ENCODE peak calls at places on chromosomes 13 and 19, in five cellular contexts. U is effector memory CD4-positive, alpha-beta T cell; C is SJSA1; P is lower lobe of right lung; Q is brain microvascular endothelial cell. L is an unnamed sample.

GRCh38 chr19:19606021-19606420 is 12.5 kb downstream of the PBX4 start:
- DNase-seq in U (peak), C (no peak), P (no peak), Q (no peak), L (no peak)

GRCh38 chr13:112818698-112819045 is 128.8 kb downstream of the ATP11A start:
- DNase-seq in U (no peak), C (no peak), P (no peak), Q (no peak), L (no peak)

GRCh38 chr13:63088226-63088625 is 1672.6 kb upstream of the PCDH20 start:
- DNase-seq in U (no peak), C (no peak), P (no peak), Q (peak), L (no peak)

GRCh38 chr13:106109391-106109791 is 426.1 kb downstream of the EFNB2 start:
- DNase-seq in U (no peak), C (peak), P (no peak), Q (peak), L (no peak)

GRCh38 chr13:30191491-30192100 is 115.8 kb downstream of the KATNAL1 start:
- DNase-seq in U (no peak), C (peak), P (no peak), Q (no peak), L (no peak)

GRCh38 chr19:38206928-38207327 is 17.1 kb downstream of the DPF1 start:
- DNase-seq in U (no peak), C (no peak), P (no peak), Q (no peak), L (no peak)

GRCh38 chr13:114174529-114174941 is 4.5 kb upstream of the CFAP97D2 start:
- DNase-seq in U (no peak), C (no peak), P (no peak), Q (peak), L (no peak)

GRCh38 chr19:30448386-30449130 is 76.4 kb downstream of the ZNF536 start:
- DNase-seq in U (no peak), C (peak), P (no peak), Q (no peak), L (no peak)

GRCh38 chr13:81171065-81171647 is 830.2 kb upstream of the SPRY2 start:
- DNase-seq in U (no peak), C (no peak), P (no peak), Q (no peak), L (no peak)

GRCh38 chr13:81017525-81018152 is 676.7 kb upstream of the SPRY2 start:
- DNase-seq in U (no peak), C (peak), P (no peak), Q (no peak), L (no peak)

GRCh38 chr19:51724543-51724942 is 752 bp upstream of the HAS1 start:
- DNase-seq in U (no peak), C (no peak), P (no peak), Q (no peak), L (no peak)

GRCh38 chr19:3780786-3781304 is 5.3 kb downstream of the MATK start:
- DNase-seq in U (no peak), C (no peak), P (no peak), Q (no peak), L (no peak)

GRCh38 chr13:50208826-50209335 is 193.6 kb downstream of the KCNRG start:
- DNase-seq in U (no peak), C (peak), P (peak), Q (peak), L (no peak)

GRCh38 chr19:10450853-10451609 is 30.7 kb downstream of the PDE4A start:
- DNase-seq in U (no peak), C (no peak), P (no peak), Q (no peak), L (no peak)

GRCh38 chr19:55250262-55251036 is 8.4 kb downstream of the PPP6R1 start:
- DNase-seq in U (no peak), C (no peak), P (no peak), Q (no peak), L (no peak)

GRCh38 chr13:109606404-109607028 is 179.9 kb downstream of the IRS2 start:
- DNase-seq in U (no peak), C (no peak), P (no peak), Q (no peak), L (no peak)

GRCh38 chr19:10420444-10421239 is at the start of gene PDE4A:
- DNase-seq in U (no peak), C (peak), P (no peak), Q (no peak), L (no peak)

GRCh38 chr19:5154129-5154798 is 185.4 kb downstream of the KDM4B start:
- DNase-seq in U (no peak), C (no peak), P (no peak), Q (no peak), L (no peak)

GRCh38 chr19:16566161-16566560 is 6.1 kb downstream of the SLC35E1 start:
- DNase-seq in U (peak), C (no peak), P (peak), Q (no peak), L (no peak)

GRCh38 chr13:30019648-30020626 is 169.5 kb upstream of the UBL3 start:
- DNase-seq in U (no peak), C (no peak), P (no peak), Q (no peak), L (no peak)

GRCh38 chr19:13639342-13639929 is 124.9 kb upstream of the MRI1 start:
- DNase-seq in U (no peak), C (no peak), P (no peak), Q (no peak), L (no peak)

GRCh38 chr13:50353651-50354415 is 338.6 kb downstream of the KCNRG start:
- DNase-seq in U (no peak), C (no peak), P (no peak), Q (peak), L (no peak)

GRCh38 chr13:78020861-78021260 is 102.2 kb upstream of the EDNRB start:
- DNase-seq in U (no peak), C (no peak), P (no peak), Q (no peak), L (no peak)

GRCh38 chr19:6213696-6214585 is 65.8 kb downstream of the MLLT1 start:
- DNase-seq in U (no peak), C (no peak), P (peak), Q (no peak), L (peak)

GRCh38 chr13:24264976-24265375 is 44.4 kb upstream of the C1QTNF9 start:
- DNase-seq in U (peak), C (no peak), P (peak), Q (no peak), L (no peak)

GRCh38 chr19:373391-374182 is 29.0 kb upstream of the MIER2 start:
- DNase-seq in U (no peak), C (no peak), P (no peak), Q (no peak), L (no peak)

GRCh38 chr13:99352351-99353271 is 45.4 kb upstream of the GPR183 start:
- DNase-seq in U (no peak), C (no peak), P (no peak), Q (no peak), L (no peak)

GRCh38 chr13:73603646-73604045 is 530.6 kb downstream of the KLF12 start:
- DNase-seq in U (no peak), C (no peak), P (no peak), Q (no peak), L (no peak)

GRCh38 chr13:27339299-27339698 is 68.7 kb downstream of the RASL11A start:
- DNase-seq in U (no peak), C (no peak), P (no peak), Q (peak), L (no peak)

GRCh38 chr19:1154731-1155351 is 19.2 kb downstream of the SBNO2 start:
- DNase-seq in U (no peak), C (no peak), P (peak), Q (peak), L (no peak)

GRCh38 chr19:44204772-44205171 is 7.6 kb upstream of the ZNF227 start:
- DNase-seq in U (no peak), C (no peak), P (no peak), Q (no peak), L (no peak)

GRCh38 chr13:114134111-114134943 is 1.9 kb upstream of the RASA3 start:
- DNase-seq in U (peak), C (no peak), P (peak), Q (no peak), L (no peak)

GRCh38 chr13:35478384-35479222 is 2.1 kb upstream of the MAB21L1 start:
- DNase-seq in U (no peak), C (no peak), P (no peak), Q (no peak), L (no peak)
- H3K4me3 ChIP-seq in U (no peak), C (no peak), P (no peak), Q (no peak), L (no peak)

GRCh38 chr19:18231775-18232174 is 5.5 kb upstream of the PDE4C start:
- DNase-seq in U (no peak), C (no peak), P (no peak), Q (no peak), L (no peak)

GRCh38 chr19:18229474-18229873 is 3.2 kb upstream of the PDE4C start:
- DNase-seq in U (no peak), C (no peak), P (no peak), Q (no peak), L (no peak)

GRCh38 chr19:18229915-18230314 is 3.7 kb upstream of the PDE4C start:
- DNase-seq in U (no peak), C (no peak), P (no peak), Q (no peak), L (no peak)

GRCh38 chr19:18232540-18233223 is 6.4 kb upstream of the PDE4C start:
- DNase-seq in U (no peak), C (no peak), P (no peak), Q (no peak), L (no peak)

DNA sequence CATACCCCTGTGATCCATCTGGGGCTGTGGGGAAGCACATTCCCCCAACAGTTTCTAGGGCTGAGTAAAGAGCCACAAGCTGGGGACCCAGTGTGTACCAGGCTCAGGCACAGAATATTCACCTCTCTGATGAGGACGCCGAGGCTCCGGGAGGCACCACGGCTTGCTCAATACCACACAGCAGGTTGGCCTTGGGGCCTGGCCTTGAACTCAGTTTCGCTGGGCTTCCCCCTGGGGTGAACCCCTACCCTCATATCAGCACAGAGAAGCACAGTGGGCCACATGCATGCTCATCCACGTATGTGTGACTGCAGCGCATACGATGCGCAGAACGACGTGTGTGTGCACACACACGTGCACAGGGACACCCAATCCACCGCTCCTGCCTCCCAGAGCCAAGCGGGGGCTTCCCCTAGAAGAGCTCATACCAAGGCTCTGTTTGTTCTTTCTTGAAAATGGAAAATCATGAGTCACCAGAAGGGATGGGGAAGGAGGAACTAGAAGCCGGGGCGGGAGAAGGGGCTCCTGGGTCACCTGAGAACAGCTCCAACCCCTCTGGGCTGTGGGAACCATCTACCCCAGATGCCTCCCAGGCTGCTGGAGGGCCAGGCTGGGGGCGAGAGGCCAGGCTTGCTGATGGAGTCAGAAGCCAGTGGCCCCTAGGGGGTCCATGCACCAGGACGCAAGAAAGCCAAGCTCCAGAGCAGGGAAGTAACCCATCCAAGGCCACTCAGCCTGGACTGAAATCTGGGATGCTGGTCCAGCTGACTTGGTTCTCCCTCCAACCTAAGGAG is 4.9 kb upstream of the PDE4C start:
- DNase-seq in U (no peak), C (no peak), P (no peak), Q (peak), L (no peak)
- H3K4me3 ChIP-seq in U (no peak), C (no peak), P (no peak), Q (no peak), L (no peak)

DNA sequence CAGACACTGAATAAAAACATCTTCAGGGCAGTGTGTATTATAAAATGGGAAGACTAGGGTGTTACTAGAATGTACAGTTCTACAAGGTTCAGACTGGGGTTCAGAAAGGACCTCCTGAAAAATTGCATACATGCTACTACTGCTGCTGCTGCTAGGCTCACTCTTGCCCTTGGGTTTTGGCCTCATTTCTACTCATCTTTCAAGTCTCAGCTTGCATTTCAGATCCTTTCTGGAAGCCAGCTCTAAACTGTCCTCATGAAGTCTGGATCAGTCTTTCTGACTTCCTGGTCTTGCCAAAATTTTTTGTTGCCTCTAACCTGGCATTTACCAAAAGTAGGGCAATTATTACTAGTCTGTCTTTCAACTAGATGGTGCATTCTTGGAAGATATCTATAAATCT is 393.3 kb downstream of the DIAPH3 start:
- DNase-seq in U (no peak), C (no peak), P (no peak), Q (no peak), L (no peak)
- H3K4me3 ChIP-seq in U (no peak), C (no peak), P (no peak), Q (no peak), L (no peak)

DNA sequence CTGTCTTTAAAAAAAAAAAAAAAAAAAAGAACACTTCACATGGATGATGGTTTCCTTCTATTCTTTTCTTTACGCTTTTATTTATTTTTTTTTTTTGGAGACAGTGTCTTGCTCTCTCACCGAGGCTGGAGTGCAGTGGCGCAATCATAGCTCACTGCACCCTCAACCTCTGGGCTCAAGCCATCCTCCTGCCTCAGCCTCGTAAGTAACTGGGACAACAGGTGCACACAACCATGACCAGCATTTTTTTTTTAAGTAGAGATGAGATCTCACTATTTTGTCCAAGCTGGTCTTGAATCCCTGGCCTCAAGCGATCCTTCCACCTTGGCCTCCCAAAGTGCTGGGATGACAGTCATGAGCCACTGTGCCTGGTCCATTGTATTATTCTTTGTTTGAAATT is 24.3 kb downstream of the ANKRD27 start:
- DNase-seq in U (no peak), C (no peak), P (no peak), Q (no peak), L (no peak)
- H3K4me3 ChIP-seq in U (no peak), C (no peak), P (no peak), Q (no peak), L (no peak)

GRCh38 chr19:50696065-50696425 is 23.6 kb downstream of the SHANK1 start:
- DNase-seq in U (no peak), C (no peak), P (no peak), Q (no peak), L (no peak)

GRCh38 chr19:50690439-50690838 is 29.2 kb downstream of the SHANK1 start:
- DNase-seq in U (no peak), C (no peak), P (no peak), Q (no peak), L (no peak)

GRCh38 chr19:50694815-50695145 is 24.8 kb downstream of the SHANK1 start:
- DNase-seq in U (no peak), C (no peak), P (no peak), Q (no peak), L (no peak)

GRCh38 chr19:50695251-50696064 is 24.1 kb downstream of the SHANK1 start:
- DNase-seq in U (no peak), C (no peak), P (no peak), Q (no peak), L (no peak)

DNA sequence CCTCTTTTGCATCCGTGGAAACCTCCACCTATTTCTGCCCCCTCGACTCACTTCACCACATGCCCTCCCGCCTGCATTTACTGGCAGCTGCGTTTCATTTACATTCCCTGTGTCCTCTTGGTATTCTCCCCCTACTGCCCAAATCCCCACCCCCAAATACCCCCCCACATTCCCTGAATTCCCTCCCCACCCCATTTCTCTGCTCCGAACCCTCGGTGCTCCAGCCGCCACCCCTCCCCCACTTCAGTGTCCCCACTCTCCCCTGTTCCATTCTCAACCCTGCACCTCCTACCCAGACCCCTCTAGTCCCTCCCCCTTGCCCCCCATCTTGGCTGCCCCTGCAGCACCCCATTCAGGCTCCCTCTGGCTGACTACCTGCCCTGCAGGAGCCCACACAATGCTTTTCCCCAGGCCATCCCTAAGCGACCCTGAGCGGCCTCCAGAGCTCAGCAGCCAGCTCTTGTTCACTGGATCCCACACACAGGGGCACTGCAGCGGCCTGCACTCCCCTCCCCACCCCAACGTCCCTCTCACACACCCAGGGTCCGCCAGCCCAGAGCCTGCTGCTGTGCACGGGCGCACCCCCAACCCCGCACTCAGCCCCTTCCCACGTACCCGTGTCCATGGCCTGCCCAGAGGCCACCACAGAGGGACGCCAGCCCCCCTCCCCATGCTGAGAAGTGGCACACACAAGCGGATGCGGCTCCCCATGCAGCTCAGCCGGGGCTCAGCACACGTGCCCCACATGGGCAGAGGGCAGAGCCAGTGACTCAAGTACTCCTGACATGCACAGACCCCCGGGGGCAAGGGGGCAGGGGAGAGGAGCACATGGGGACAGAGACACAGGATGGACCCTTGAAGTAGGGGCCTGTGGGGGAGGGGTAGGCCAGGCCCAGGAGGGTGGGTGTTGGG is 26.3 kb downstream of the SHANK1 start:
- DNase-seq in U (no peak), C (no peak), P (no peak), Q (no peak), L (no peak)
- H3K4me3 ChIP-seq in U (no peak), C (no peak), P (no peak), Q (no peak), L (no peak)

DNA sequence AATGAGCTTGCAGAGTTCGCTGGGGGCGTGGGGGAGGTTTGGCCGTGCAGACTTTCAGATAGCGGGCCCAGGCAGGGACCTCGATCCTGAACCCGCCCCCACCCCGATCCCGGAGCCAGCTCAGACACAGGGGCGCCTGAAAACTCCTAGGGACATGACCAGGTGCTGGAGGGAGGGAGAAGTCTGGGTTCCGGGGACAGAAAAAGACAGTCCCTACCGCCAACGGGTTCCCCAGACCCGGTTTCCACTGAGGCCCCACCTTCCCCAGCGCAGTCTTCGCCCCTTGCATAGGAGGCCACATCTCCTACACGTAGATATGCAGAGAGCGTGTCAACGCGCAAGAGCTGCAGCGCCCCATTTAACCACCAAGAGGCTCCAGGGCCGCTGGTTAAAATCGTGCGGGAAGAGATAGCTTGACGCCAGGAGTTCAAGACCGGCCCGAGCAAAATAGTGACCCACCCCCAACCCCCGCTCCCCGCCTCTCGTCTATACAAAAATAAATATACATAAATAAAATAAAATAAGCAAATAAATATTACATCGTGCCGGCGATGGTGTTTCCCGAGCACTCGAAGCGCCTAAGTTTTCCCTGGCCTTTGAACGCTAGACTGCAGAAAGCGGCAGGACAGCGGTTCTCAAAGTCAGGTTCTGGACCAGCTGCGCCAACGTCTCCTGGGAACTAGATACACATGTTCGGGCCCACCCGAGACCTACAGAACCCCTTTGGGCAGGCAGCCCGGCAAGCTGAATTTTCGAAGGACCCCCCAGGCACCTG is 8.3 kb downstream of the CCDC8 start:
- DNase-seq in U (no peak), C (no peak), P (peak), Q (peak), L (no peak)
- H3K4me3 ChIP-seq in U (no peak), C (no peak), P (peak), Q (peak), L (no peak)

GRCh38 chr19:40791996-40792395 is 7.0 kb upstream of the EGLN2 start:
- DNase-seq in U (no peak), C (no peak), P (no peak), Q (no peak), L (no peak)
- H3K4me3 ChIP-seq in U (no peak), C (no peak), P (no peak), Q (no peak), L (no peak)

L was measured in RWPE2.